ENCODE peak calls at places on chromosomes 12 and 14, in seven cellular contexts. M is GM12891, Y is K562, T is H1, K is GM12878, C is HepG2, I is SK-N-SH. U is an unnamed sample.
A peak's percentile ranks its signal among the peaks of the same experiment; 100 is the strongest.

GRCh38 chr12:91344408-91344807 is 161.8 kb upstream of the DCN start:
- DNase-seq in M (no peak), Y (no peak), T (no peak), K (no peak), C (no peak), I (no peak), U (no peak)

GRCh38 chr14:89915114-89915878 is 39.2 kb downstream of the EFCAB11 start:
- DNase-seq in M (peak; percentile 10), Y (peak; percentile 32), T (peak; percentile 75), K (peak; percentile 25), C (peak; percentile 59), I (peak; percentile 50), U (peak; percentile 8)

GRCh38 chr12:1473418-1473817 is 121.0 kb downstream of the FBXL14 start:
- DNase-seq in M (no peak), Y (no peak), T (no peak), K (no peak), C (no peak), I (no peak), U (no peak)

GRCh38 chr14:69901113-69901951 is 22.1 kb downstream of the SMOC1 start:
- DNase-seq in M (no peak), Y (no peak), T (peak; percentile 0), K (no peak), C (no peak), I (no peak), U (no peak)

GRCh38 chr12:107027304-107028053 is 40.5 kb upstream of the MTERF2 start:
- DNase-seq in M (no peak), Y (no peak), T (no peak), K (no peak), C (peak; percentile 66), I (peak; percentile 52), U (no peak)

GRCh38 chr14:97687944-97688625 is 890.9 kb downstream of the VRK1 start:
- DNase-seq in M (no peak), Y (no peak), T (no peak), K (no peak), C (no peak), I (no peak), U (no peak)

GRCh38 chr12:79407671-79408622 is 282.8 kb downstream of the PAWR start:
- DNase-seq in M (no peak), Y (no peak), T (peak; percentile 63), K (peak; percentile 9), C (peak; percentile 74), I (no peak), U (no peak)

GRCh38 chr12:26373606-26374495 is 178.5 kb downstream of the SSPN start:
- DNase-seq in M (no peak), Y (no peak), T (no peak), K (no peak), C (no peak), I (no peak), U (no peak)

GRCh38 chr14:75254381-75254821 is 24.2 kb upstream of the FOS start:
- DNase-seq in M (no peak), Y (no peak), T (no peak), K (no peak), C (no peak), I (no peak), U (no peak)

GRCh38 chr12:124727244-124727673 is 136.4 kb downstream of the SCARB1 start:
- DNase-seq in M (peak; percentile 54), Y (peak; percentile 38), T (no peak), K (no peak), C (peak; percentile 67), I (no peak), U (no peak)

GRCh38 chr12:67447180-67447579 is 178.0 kb downstream of the CAND1 start:
- DNase-seq in M (no peak), Y (no peak), T (no peak), K (no peak), C (no peak), I (no peak), U (no peak)

GRCh38 chr12:106897082-106897481 is 58.6 kb upstream of the TMEM263 start:
- DNase-seq in M (no peak), Y (no peak), T (no peak), K (no peak), C (peak; percentile 25), I (peak; percentile 31), U (no peak)

GRCh38 chr14:36317650-36318049 is 2.8 kb downstream of the MBIP start:
- DNase-seq in M (no peak), Y (no peak), T (no peak), K (no peak), C (no peak), I (no peak), U (no peak)

GRCh38 chr12:93766802-93767523 is 89.8 kb downstream of the CRADD start:
- DNase-seq in M (peak; percentile 8), Y (no peak), T (no peak), K (no peak), C (no peak), I (peak; percentile 41), U (no peak)

GRCh38 chr14:24613747-24614146 is 4.3 kb upstream of the GZMH start:
- DNase-seq in M (no peak), Y (no peak), T (no peak), K (no peak), C (no peak), I (no peak), U (no peak)

GRCh38 chr12:65640489-65640901 is 183.8 kb upstream of the HMGA2 start:
- DNase-seq in M (no peak), Y (no peak), T (no peak), K (no peak), C (no peak), I (no peak), U (no peak)

GRCh38 chr12:15520844-15521243 is 198.5 kb downstream of the PTPRO start:
- DNase-seq in M (no peak), Y (no peak), T (no peak), K (no peak), C (no peak), I (no peak), U (no peak)

GRCh38 chr14:21063479-21063878 is 5.9 kb downstream of the RNASE8 start:
- DNase-seq in M (no peak), Y (no peak), T (no peak), K (no peak), C (no peak), I (no peak), U (no peak)

GRCh38 chr14:29710015-29710414 is 217.6 kb downstream of the PRKD1 start:
- DNase-seq in M (no peak), Y (no peak), T (no peak), K (no peak), C (no peak), I (no peak), U (no peak)

GRCh38 chr14:35534884-35535793 is 1.2 kb downstream of the INSM2 start:
- DNase-seq in M (peak; percentile 59), Y (peak; percentile 65), T (peak; percentile 93), K (no peak), C (peak; percentile 61), I (peak; percentile 52), U (peak; percentile 57)

GRCh38 chr12:110199360-110200123 is 75.4 kb downstream of the IFT81 start:
- DNase-seq in M (no peak), Y (no peak), T (no peak), K (peak; percentile 20), C (peak; percentile 88), I (peak; percentile 55), U (no peak)

GRCh38 chr14:31934767-31935266 is 142.3 kb upstream of the ARHGAP5 start:
- DNase-seq in M (no peak), Y (peak; percentile 34), T (no peak), K (no peak), C (peak; percentile 90), I (peak; percentile 33), U (no peak)

GRCh38 chr12:132125736-132126135 is 18.4 kb downstream of the DDX51 start:
- DNase-seq in M (no peak), Y (no peak), T (no peak), K (no peak), C (no peak), I (no peak), U (no peak)

GRCh38 chr14:74400328-74400727 is 25.7 kb downstream of the SYNDIG1L start:
- DNase-seq in M (no peak), Y (peak; percentile 11), T (no peak), K (no peak), C (no peak), I (no peak), U (no peak)

GRCh38 chr14:91870890-91871289 is 3.6 kb upstream of the TC2N start:
- DNase-seq in M (no peak), Y (no peak), T (no peak), K (no peak), C (no peak), I (no peak), U (no peak)
- TF ChIP-seq POLR2AphosphoS5 in M (no peak), Y (no peak), T (no peak), K (no peak), C (no peak), I (no peak), U (no peak)

DNA sequence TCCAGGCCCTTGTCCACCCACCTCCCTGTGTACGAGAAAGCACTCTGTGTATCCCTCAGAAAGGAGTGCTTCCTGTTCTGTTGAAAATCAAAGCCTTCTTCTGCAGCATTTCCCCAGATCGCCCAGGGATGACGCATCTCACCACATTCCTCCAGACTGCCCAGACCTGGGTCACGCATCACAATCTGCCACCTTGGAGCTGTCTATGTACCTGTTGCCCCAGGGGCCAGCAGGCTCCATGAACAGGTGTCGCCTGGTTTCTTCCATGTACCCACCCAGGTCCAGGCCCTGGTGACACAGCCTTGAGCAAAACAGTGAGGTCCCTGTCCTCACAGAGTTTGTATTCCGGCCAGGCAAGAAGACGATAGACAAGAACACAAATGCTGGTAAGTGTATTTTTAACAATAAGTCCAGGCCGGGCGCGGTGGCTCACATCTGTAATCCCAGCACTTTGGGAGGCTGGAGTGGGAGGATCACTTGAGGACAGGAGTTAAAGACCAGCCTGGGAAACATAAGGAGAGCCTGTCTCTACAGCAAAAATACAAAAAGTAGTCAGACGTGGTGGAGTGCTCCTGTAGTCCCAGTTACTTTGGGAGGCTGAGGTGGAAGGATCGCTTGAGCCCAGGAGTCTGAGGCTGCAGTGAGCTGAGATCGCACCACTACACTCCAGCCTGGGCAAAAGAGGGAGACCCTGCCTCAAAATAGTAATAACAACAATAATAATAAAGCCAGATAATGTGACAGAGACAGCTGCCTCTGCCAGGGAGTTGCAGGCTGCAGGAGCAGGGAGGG is 6.8 kb upstream of the PPP1R13B start:
- DNase-seq in M (no peak), Y (no peak), T (no peak), K (no peak), C (no peak), I (no peak), U (no peak)
- TF ChIP-seq TAF1 in M (no peak), Y (no peak), T (no peak), K (no peak), C (no peak), I (no peak), U (no peak)

GRCh38 chr14:94225460-94225989 is 51.4 kb downstream of the PPP4R4 start:
- DNase-seq in M (no peak), Y (no peak), T (no peak), K (no peak), C (no peak), I (peak; percentile 9), U (no peak)

DNA sequence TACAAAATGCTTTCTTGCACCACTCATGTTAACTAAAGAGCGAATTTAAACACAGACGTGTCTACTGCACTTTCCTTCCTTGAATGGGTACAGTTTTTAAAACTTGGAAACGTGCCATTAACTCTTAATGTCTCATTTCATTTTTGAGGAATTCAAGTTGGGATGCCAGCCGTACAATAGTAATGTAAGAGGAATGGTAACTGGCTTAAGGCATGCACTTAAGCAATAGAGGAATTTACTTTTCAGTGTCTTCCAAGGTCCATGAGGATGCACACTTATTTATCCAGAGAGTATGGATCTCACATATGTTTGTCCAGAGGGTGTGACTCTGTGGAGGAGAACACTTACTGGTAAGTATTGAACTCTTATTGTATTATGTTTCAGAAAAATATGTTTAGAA is 52.9 kb downstream of the PPP4R4 start:
- DNase-seq in M (no peak), Y (no peak), T (no peak), K (no peak), C (no peak), I (no peak), U (no peak)
- TF ChIP-seq POLR2AphosphoS5 in M (no peak), Y (no peak), T (no peak), K (no peak), C (no peak), I (no peak), U (no peak)

GRCh38 chr12:3263282-3263681 is 186.1 kb downstream of the TSPAN9 start:
- DNase-seq in M (no peak), Y (no peak), T (no peak), K (no peak), C (no peak), I (no peak), U (no peak)
- TF ChIP-seq TAF1 in M (no peak), Y (no peak), T (no peak), K (no peak), C (no peak), I (no peak), U (no peak)